ENCODE peak calls at places on chromosomes 6 and 20, in seven cellular contexts. E, B, O, Q, I, G and M are unnamed samples.

GRCh38 chr6:147900191-147900830 is 391.8 kb downstream of the SAMD5 start:
- DNase-seq in E (no peak), B (no peak), O (no peak), Q (no peak), I (no peak), G (no peak), M (no peak)

GRCh38 chr20:52515877-52516276 is 324.3 kb upstream of the ZFP64 start:
- DNase-seq in E (no peak), B (no peak), O (no peak), Q (no peak), I (no peak), G (no peak), M (no peak)

GRCh38 chr20:373171-373890 is 7.2 kb upstream of the TRIB3 start:
- DNase-seq in E (no peak), B (peak; percentile 29), O (no peak), Q (peak; percentile 90), I (peak; percentile 69), G (peak; percentile 94), M (peak; percentile 71)

GRCh38 chr6:11585426-11586016 is 48.0 kb downstream of the TMEM170B start:
- DNase-seq in E (no peak), B (no peak), O (no peak), Q (peak; percentile 28), I (peak; percentile 76), G (peak; percentile 76), M (peak; percentile 82)

GRCh38 chr20:54745780-54746179 is 270.4 kb downstream of the DOK5 start:
- DNase-seq in E (no peak), B (no peak), O (no peak), Q (no peak), I (no peak), G (no peak), M (no peak)

GRCh38 chr6:168383062-168383854 is 57.7 kb upstream of the SMOC2 start:
- DNase-seq in E (no peak), B (no peak), O (no peak), Q (no peak), I (no peak), G (no peak), M (no peak)

GRCh38 chr6:16358531-16359138 is 120.2 kb downstream of the GMPR start:
- DNase-seq in E (no peak), B (no peak), O (peak; percentile 66), Q (no peak), I (no peak), G (no peak), M (no peak)

GRCh38 chr6:63584125-63584514 is 11.8 kb downstream of the LOC128125822 start:
- DNase-seq in E (no peak), B (no peak), O (no peak), Q (no peak), I (peak; percentile 19), G (no peak), M (peak; percentile 24)

GRCh38 chr20:12924126-12924525 is 84.6 kb upstream of the SPTLC3 start:
- DNase-seq in E (no peak), B (no peak), O (no peak), Q (no peak), I (no peak), G (no peak), M (no peak)

GRCh38 chr6:55046869-55047422 is 127.4 kb upstream of the HCRTR2 start:
- DNase-seq in E (no peak), B (no peak), O (no peak), Q (no peak), I (no peak), G (no peak), M (no peak)

GRCh38 chr6:157045831-157046454 is 268.8 kb downstream of the ARID1B start:
- DNase-seq in E (no peak), B (no peak), O (no peak), Q (peak; percentile 31), I (peak; percentile 80), G (peak; percentile 73), M (peak; percentile 78)

GRCh38 chr6:138805431-138805830 is 9.5 kb downstream of the ECT2L start:
- DNase-seq in E (no peak), B (no peak), O (no peak), Q (no peak), I (peak; percentile 52), G (peak; percentile 54), M (peak; percentile 78)

GRCh38 chr6:55239099-55239498 is 64.8 kb downstream of the HCRTR2 start:
- DNase-seq in E (no peak), B (no peak), O (no peak), Q (no peak), I (peak; percentile 18), G (peak; percentile 46), M (no peak)

GRCh38 chr6:6851059-6851658 is 256.6 kb upstream of the RREB1 start:
- DNase-seq in E (no peak), B (peak; percentile 37), O (peak; percentile 67), Q (peak; percentile 70), I (peak; percentile 97), G (peak; percentile 99), M (peak; percentile 63)

GRCh38 chr6:169188051-169188863 is 65.4 kb downstream of the THBS2 start:
- DNase-seq in E (no peak), B (no peak), O (no peak), Q (no peak), I (peak; percentile 96), G (peak; percentile 84), M (peak; percentile 82)

GRCh38 chr20:14963262-14963663 is 625.9 kb upstream of the FLRT3 start:
- DNase-seq in E (no peak), B (no peak), O (no peak), Q (peak; percentile 80), I (no peak), G (peak; percentile 4), M (peak; percentile 58)

GRCh38 chr6:167799033-167799933 is 27.4 kb upstream of the AFDN start:
- DNase-seq in E (peak; percentile 65), B (no peak), O (peak; percentile 19), Q (no peak), I (peak; percentile 27), G (peak; percentile 52), M (no peak)

GRCh38 chr6:119110601-119111548 is 32.4 kb upstream of the FAM184A start:
- DNase-seq in E (no peak), B (peak; percentile 33), O (peak; percentile 48), Q (no peak), I (peak; percentile 70), G (peak; percentile 74), M (peak; percentile 29)

GRCh38 chr20:4156411-4156810 is 141.1 kb upstream of the RNF24 start:
- DNase-seq in E (no peak), B (no peak), O (peak; percentile 74), Q (no peak), I (no peak), G (no peak), M (no peak)

GRCh38 chr6:125358898-125359297 is 57.1 kb upstream of the HDDC2 start:
- DNase-seq in E (no peak), B (no peak), O (no peak), Q (no peak), I (no peak), G (no peak), M (no peak)

GRCh38 chr20:15930324-15931305 is 642.6 kb downstream of the KIF16B start:
- DNase-seq in E (no peak), B (no peak), O (no peak), Q (peak; percentile 22), I (peak; percentile 47), G (peak; percentile 8), M (peak; percentile 81)

GRCh38 chr20:56460459-56460858 is 8.0 kb upstream of the RTF2 start:
- DNase-seq in E (no peak), B (no peak), O (no peak), Q (no peak), I (no peak), G (no peak), M (no peak)

GRCh38 chr6:95318137-95318536 is 259.2 kb upstream of the MANEA start:
- DNase-seq in E (no peak), B (no peak), O (no peak), Q (no peak), I (no peak), G (no peak), M (no peak)

GRCh38 chr6:12637960-12638641 is 78.5 kb upstream of the PHACTR1 start:
- DNase-seq in E (no peak), B (no peak), O (peak; percentile 34), Q (peak; percentile 2), I (peak; percentile 77), G (peak; percentile 85), M (peak; percentile 82)

DNA sequence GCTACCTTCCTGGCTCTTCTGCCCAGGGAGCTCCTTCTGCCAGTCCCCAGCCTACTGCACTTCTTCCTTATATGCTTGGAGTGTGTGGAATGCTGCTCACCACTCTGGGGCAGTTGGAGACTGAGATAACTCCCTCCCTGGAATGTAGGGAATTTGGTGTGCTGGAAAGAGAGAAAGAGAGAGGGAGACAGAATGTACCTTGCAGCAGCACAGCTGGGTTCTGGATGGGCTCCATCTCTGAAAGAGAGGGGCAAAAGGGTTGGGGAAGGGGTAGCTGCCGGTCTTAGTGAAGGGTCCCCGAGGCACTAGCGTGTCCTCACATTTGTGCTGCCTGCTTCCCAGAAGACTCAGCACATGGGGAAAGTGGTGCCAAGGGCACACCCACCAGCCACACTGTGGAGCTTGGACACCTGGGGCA is 40.2 kb upstream of the DDR1 start:
- DNase-seq in E (no peak), B (no peak), O (no peak), Q (no peak), I (no peak), G (peak; percentile 86), M (no peak)
- TF ChIP-seq CTCF in E (no peak), B (no peak), O (no peak), Q (no peak), I (no peak), G (peak; percentile 3), M (no peak)

DNA sequence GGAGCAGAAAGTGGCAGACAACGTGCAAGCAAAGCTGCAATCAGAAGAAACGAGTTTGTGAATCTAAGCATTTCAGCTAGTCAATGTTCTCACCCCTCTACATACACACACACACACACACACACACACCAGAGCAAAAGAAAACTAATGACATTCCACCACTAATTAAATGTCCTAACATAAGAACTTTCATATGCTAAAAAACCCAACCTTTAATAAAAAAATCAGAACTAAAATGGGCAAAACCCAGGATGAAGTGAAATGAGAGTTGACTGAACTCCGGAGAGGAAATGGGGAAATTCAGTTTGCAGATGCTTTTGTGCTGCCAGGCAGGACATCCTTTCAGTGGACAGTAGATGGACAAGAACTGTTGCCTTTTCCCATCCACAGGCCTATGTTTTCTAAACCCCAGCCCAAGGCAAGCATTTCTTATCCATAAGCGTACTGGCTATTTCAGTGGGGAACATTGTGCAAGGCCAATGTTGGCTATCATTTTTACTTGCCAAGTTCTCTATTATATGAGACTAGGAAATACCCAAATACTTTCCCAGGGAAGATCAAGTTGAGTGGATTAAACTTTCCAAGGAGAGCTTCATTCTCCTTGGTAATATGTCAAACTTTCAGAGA is 27.2 kb downstream of the RIN2 start:
- DNase-seq in E (no peak), B (no peak), O (no peak), Q (no peak), I (peak; percentile 44), G (peak; percentile 76), M (peak; percentile 41)
- H3K4me3 ChIP-seq in E (no peak overlapping the region), B (no peak overlapping the region), O (no peak overlapping the region), Q (no peak overlapping the region), I (no peak overlapping the region), G (no peak overlapping the region), M (no peak overlapping the region)

DNA sequence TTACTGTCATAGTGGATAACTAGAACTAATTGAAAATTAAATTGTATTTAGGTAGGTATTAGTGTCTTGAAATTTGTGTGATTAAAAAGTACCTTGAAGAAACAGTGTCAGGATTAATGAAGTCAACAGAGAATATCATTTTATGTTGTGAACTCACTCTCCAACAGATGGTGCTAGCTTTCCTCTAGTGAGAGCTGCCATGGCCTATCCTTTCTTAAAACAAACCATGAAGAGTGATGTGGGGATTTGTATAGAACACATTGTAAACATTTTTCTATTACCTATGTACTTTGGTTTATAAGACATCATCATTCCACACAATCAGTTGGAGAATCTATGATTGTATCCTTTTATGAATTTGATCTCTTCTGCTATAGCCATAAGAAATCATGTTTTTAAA is 4.8 kb upstream of the SRSF12 start:
- DNase-seq in E (no peak), B (no peak), O (no peak), Q (no peak), I (peak; percentile 44), G (peak; percentile 57), M (peak; percentile 60)
- TF ChIP-seq CTCF in E (peak; percentile 66), B (peak; percentile 21), O (peak; percentile 35), Q (peak; percentile 71), I (peak; percentile 53), G (peak; percentile 59), M (peak; percentile 23)

GRCh38 chr20:58513580-58514285 is 1.5 kb downstream of the APCDD1L start:
- DNase-seq in E (no peak), B (no peak), O (no peak), Q (no peak), I (no peak), G (no peak), M (no peak)
- H3K4me3 ChIP-seq in E (no peak overlapping the region), B (no peak overlapping the region), O (no peak overlapping the region), Q (no peak overlapping the region), I (peak overlapping the region; percentile 50), G (no peak overlapping the region), M (peak overlapping the region; percentile 61)